ENCODE peak calls at places on chromosomes 6 and 20, in seven cellular contexts. P is effector memory CD4-positive, alpha-beta T cell; C is heart left ventricle; X is PC-9; V is RWPE1; F is neuronal stem cell; Z is GM23338. B is an unnamed sample.

GRCh38 chr20:32752458-32753250 is 9.4 kb upstream of the COMMD7 start:
- DNase-seq in P (no peak), C (no peak), X (no peak), V (peak; percentile 80), F (no peak), Z (no peak), B (no peak)

GRCh38 chr20:37773260-37773825 is 79.5 kb downstream of the CTNNBL1 start:
- DNase-seq in P (no peak), C (no peak), X (no peak), V (no peak), F (no peak), Z (no peak), B (no peak)

GRCh38 chr20:37651932-37652331 is 41.9 kb upstream of the CTNNBL1 start:
- DNase-seq in P (no peak), C (peak; percentile 43), X (peak; percentile 68), V (peak; percentile 71), F (peak; percentile 59), Z (peak; percentile 77), B (no peak)

GRCh38 chr6:143928853-143929252 is 64.6 kb downstream of the ZC2HC1B start:
- DNase-seq in P (no peak), C (no peak), X (no peak), V (no peak), F (no peak), Z (no peak), B (no peak)

GRCh38 chr6:71721642-71722041 is 164.7 kb upstream of the RIMS1 start:
- DNase-seq in P (no peak), C (peak; percentile 27), X (no peak), V (no peak), F (no peak), Z (no peak), B (no peak)

GRCh38 chr6:111444794-111445193 is 38.2 kb downstream of the REV3L start:
- DNase-seq in P (no peak), C (no peak), X (no peak), V (no peak), F (no peak), Z (no peak), B (no peak)

GRCh38 chr6:37784585-37784967 is 35.0 kb upstream of the ZFAND3 start:
- DNase-seq in P (no peak), C (no peak), X (no peak), V (no peak), F (no peak), Z (peak; percentile 45), B (no peak)

GRCh38 chr6:30687659-30688431 is 1.4 kb upstream of the PPP1R18 start:
- DNase-seq in P (no peak), C (peak; percentile 63), X (peak; percentile 38), V (no peak), F (no peak), Z (peak; percentile 67), B (no peak)

GRCh38 chr6:169652896-169653295 is 48.9 kb downstream of the WDR27 start:
- DNase-seq in P (no peak), C (no peak), X (no peak), V (no peak), F (no peak), Z (no peak), B (no peak)

GRCh38 chr6:52376763-52377162 is 14.8 kb downstream of the PAQR8 start:
- DNase-seq in P (no peak), C (no peak), X (no peak), V (no peak), F (no peak), Z (no peak), B (no peak)

GRCh38 chr20:45792513-45793118 is 862 bp downstream of the DNTTIP1 start:
- DNase-seq in P (no peak), C (no peak), X (no peak), V (no peak), F (no peak), Z (no peak), B (no peak)

GRCh38 chr20:33796907-33797544 is 14.1 kb upstream of the CHMP4B start:
- DNase-seq in P (no peak), C (no peak), X (no peak), V (peak; percentile 68), F (no peak), Z (no peak), B (peak; percentile 16)

GRCh38 chr6:3908961-3909360 is 59.8 kb downstream of the FAM50B start:
- DNase-seq in P (no peak), C (no peak), X (no peak), V (no peak), F (no peak), Z (no peak), B (no peak)

GRCh38 chr6:130527173-130527572 is 161.4 kb downstream of the TMEM200A start:
- DNase-seq in P (no peak), C (no peak), X (no peak), V (no peak), F (no peak), Z (no peak), B (no peak)

GRCh38 chr6:89122625-89123024 is 4.8 kb upstream of the SRSF12 start:
- DNase-seq in P (no peak), C (no peak), X (no peak), V (peak; percentile 36), F (no peak), Z (peak; percentile 56), B (no peak)

GRCh38 chr6:80528115-80528514 is 421.6 kb downstream of the BCKDHB start:
- DNase-seq in P (no peak), C (no peak), X (no peak), V (no peak), F (no peak), Z (no peak), B (no peak)

GRCh38 chr6:137798846-137799245 is 68.2 kb upstream of the TNFAIP3 start:
- DNase-seq in P (no peak), C (no peak), X (no peak), V (no peak), F (no peak), Z (no peak), B (no peak)

GRCh38 chr6:119481098-119481497 is 131.5 kb upstream of the MAN1A1 start:
- DNase-seq in P (no peak), C (no peak), X (no peak), V (no peak), F (no peak), Z (no peak), B (no peak)

GRCh38 chr20:59813126-59813947 is 120.1 kb downstream of the SYCP2 start:
- DNase-seq in P (no peak), C (no peak), X (no peak), V (no peak), F (no peak), Z (no peak), B (no peak)

GRCh38 chr20:13292486-13292885 is 71.4 kb downstream of the ISM1 start:
- DNase-seq in P (no peak), C (no peak), X (no peak), V (no peak), F (no peak), Z (no peak), B (no peak)

GRCh38 chr20:48669946-48670630 is 157.7 kb downstream of the PREX1 start:
- DNase-seq in P (no peak), C (no peak), X (no peak), V (no peak), F (no peak), Z (no peak), B (no peak)

GRCh38 chr20:48283470-48284110 is 498.3 kb upstream of the SULF2 start:
- DNase-seq in P (no peak), C (peak; percentile 42), X (peak; percentile 50), V (peak; percentile 86), F (no peak), Z (no peak), B (peak; percentile 82)

DNA sequence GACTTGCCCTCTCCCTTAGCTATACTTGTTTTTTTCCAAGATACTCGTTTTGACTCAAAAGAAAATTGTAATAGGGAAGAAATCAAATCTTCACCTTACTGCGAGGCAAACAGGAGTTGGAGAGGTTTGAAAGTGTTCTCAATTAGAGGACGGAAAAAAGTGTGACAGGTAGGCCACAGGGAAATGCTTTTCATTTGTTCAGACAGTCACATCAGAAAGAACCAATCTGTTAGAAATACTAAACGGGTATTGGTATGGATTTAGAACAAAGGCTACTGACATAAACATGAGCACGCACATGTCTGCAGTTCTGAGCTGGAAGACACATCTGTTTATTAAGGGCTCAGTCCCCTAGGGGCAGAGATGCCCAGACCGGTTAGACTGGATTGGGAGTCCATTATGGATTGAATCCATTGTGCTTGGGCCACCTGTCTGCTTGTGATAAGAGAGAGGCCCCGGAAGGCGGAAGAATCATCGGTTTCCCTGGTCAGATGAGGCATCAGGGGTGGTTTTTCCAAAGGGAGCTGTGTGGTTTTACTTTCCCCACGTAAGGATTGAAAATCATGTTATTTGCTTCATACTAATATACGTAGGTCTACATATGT is 220.9 kb upstream of the MYLIP start:
- DNase-seq in P (no peak), C (no peak), X (peak; percentile 12), V (peak; percentile 56), F (no peak), Z (peak; percentile 44), B (peak; percentile 81)
- H3K27ac ChIP-seq in P (no peak overlapping the region), C (no peak overlapping the region), X (no peak overlapping the region), V (no peak overlapping the region), F (no peak overlapping the region), Z (peak overlapping the region; percentile 17), B (peak overlapping the region; percentile 58)

GRCh38 chr6:25147191-25147590 is 132.0 kb upstream of the CARMIL1 start:
- DNase-seq in P (no peak), C (no peak), X (no peak), V (no peak), F (no peak), Z (no peak), B (no peak)
- H3K27ac ChIP-seq in P (no peak overlapping the region), C (no peak overlapping the region), X (no peak overlapping the region), V (no peak overlapping the region), F (no peak overlapping the region), Z (no peak overlapping the region), B (no peak overlapping the region)

GRCh38 chr6:135922170-135922569 is 70.7 kb downstream of the PDE7B start:
- DNase-seq in P (no peak), C (peak; percentile 58), X (peak; percentile 52), V (peak; percentile 89), F (no peak), Z (peak; percentile 78), B (peak; percentile 92)
- H3K27ac ChIP-seq in P (no peak overlapping the region), C (peak overlapping the region; percentile 7), X (peak overlapping the region; percentile 88), V (no peak overlapping the region), F (no peak overlapping the region), Z (peak overlapping the region; percentile 78), B (peak overlapping the region; percentile 51)

DNA sequence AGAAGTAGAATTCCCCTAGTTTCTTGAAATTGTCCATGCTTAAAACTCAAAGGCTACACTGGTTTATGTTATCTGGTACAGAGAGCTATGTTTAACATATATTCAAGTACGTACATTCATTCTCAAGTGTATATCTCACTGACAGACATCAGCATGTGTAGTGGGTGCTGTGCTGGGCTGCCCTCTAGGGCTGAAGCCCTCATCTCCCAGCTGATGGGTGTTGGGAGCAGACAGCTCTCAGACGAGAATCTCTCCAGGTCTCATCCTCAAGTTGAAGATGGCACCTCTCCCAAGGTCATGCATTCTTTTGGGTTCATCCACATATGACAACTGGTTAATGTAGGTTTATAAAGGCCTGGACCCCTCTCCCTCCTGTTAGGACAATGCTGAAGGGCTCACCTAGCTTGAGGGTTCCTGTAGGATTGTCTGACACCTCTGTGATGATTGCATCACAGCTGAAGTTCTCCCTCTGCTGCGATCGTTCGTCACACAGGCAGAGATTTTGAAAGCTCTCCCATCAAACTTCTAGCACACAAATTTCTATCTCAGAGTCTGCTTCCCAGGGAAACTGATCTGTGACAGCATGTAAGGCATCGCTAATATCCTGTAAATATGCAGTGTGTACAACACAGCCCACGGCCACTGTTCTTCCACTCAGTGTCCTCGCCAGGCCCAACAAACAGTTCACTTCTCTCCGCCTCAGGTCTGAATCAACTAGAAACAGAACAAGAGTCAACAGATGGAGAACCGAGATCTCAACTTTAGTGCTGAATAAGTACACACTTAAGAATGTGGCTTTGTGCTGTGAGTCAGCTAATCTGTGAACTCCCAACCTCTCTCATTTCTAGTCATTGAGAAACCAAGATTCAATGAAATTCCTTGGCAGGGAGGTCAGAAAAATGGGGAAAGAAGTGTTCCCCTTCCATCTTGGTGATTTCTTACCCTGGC is 43.2 kb downstream of the PREP start:
- DNase-seq in P (no peak), C (no peak), X (peak; percentile 20), V (peak; percentile 76), F (no peak), Z (no peak), B (peak; percentile 69)
- H3K27ac ChIP-seq in P (no peak overlapping the region), C (no peak overlapping the region), X (peak overlapping the region; percentile 70), V (peak overlapping the region; percentile 60), F (no peak overlapping the region), Z (no peak overlapping the region), B (peak overlapping the region; percentile 68)

B was measured in epithelial cell of prostate.